ENCODE peak calls at places on chromosome 12, in ten cellular contexts. One of them, this sample, is unnamed.

GRCh38 chr12:31220633-31221565 is 105.1 kb downstream of the SINHCAF start:
- DNase-seq in heart left ventricle: no peak
- DNase-seq in psoas muscle: no peak
- DNase-seq in WTC11: no peak
- DNase-seq in epithelial cell of esophagus: peak; percentile 44
- DNase-seq in transverse colon: no peak
- DNase-seq in tibial artery: no peak
- DNase-seq in foreskin fibroblast: no peak
- DNase-seq in fibroblast of mammary gland: peak; percentile 20
- DNase-seq in epithelial cell of proximal tubule: no peak
- DNase-seq in this sample: no peak

GRCh38 chr12:112167728-112168525 is 42.6 kb downstream of the TRAFD1 start:
- DNase-seq in heart left ventricle: no peak
- DNase-seq in psoas muscle: no peak
- DNase-seq in WTC11: no peak
- DNase-seq in epithelial cell of esophagus: no peak
- DNase-seq in transverse colon: no peak
- DNase-seq in tibial artery: peak; percentile 57
- DNase-seq in foreskin fibroblast: no peak
- DNase-seq in fibroblast of mammary gland: no peak
- DNase-seq in epithelial cell of proximal tubule: no peak
- DNase-seq in this sample: no peak

GRCh38 chr12:9118161-9118560 is 2.4 kb upstream of the A2M start:
- DNase-seq in heart left ventricle: no peak
- DNase-seq in psoas muscle: no peak
- DNase-seq in WTC11: no peak
- DNase-seq in epithelial cell of esophagus: peak; percentile 19
- DNase-seq in transverse colon: no peak
- DNase-seq in tibial artery: peak; percentile 72
- DNase-seq in foreskin fibroblast: peak; percentile 5
- DNase-seq in fibroblast of mammary gland: peak; percentile 13
- DNase-seq in epithelial cell of proximal tubule: no peak
- DNase-seq in this sample: no peak

GRCh38 chr12:12546314-12546772 is 16.3 kb downstream of the DUSP16 start:
- DNase-seq in heart left ventricle: no peak
- DNase-seq in psoas muscle: no peak
- DNase-seq in WTC11: no peak
- DNase-seq in epithelial cell of esophagus: peak; percentile 32
- DNase-seq in transverse colon: no peak
- DNase-seq in tibial artery: no peak
- DNase-seq in foreskin fibroblast: peak; percentile 17
- DNase-seq in fibroblast of mammary gland: peak; percentile 17
- DNase-seq in epithelial cell of proximal tubule: peak; percentile 50
- DNase-seq in this sample: no peak

GRCh38 chr12:131893605-131894312 is 663 bp upstream of the ULK1 start:
- DNase-seq in heart left ventricle: no peak
- DNase-seq in psoas muscle: no peak
- DNase-seq in WTC11: no peak
- DNase-seq in epithelial cell of esophagus: no peak
- DNase-seq in transverse colon: no peak
- DNase-seq in tibial artery: no peak
- DNase-seq in foreskin fibroblast: peak; percentile 64
- DNase-seq in fibroblast of mammary gland: no peak
- DNase-seq in epithelial cell of proximal tubule: no peak
- DNase-seq in this sample: no peak

GRCh38 chr12:77953515-77953914 is 122.8 kb downstream of the NAV3 start:
- DNase-seq in heart left ventricle: no peak
- DNase-seq in psoas muscle: no peak
- DNase-seq in WTC11: no peak
- DNase-seq in epithelial cell of esophagus: no peak
- DNase-seq in transverse colon: no peak
- DNase-seq in tibial artery: no peak
- DNase-seq in foreskin fibroblast: no peak
- DNase-seq in fibroblast of mammary gland: no peak
- DNase-seq in epithelial cell of proximal tubule: no peak
- DNase-seq in this sample: no peak

GRCh38 chr12:48022676-48023385 is 18.6 kb upstream of the COL2A1 start:
- DNase-seq in heart left ventricle: no peak
- DNase-seq in psoas muscle: no peak
- DNase-seq in WTC11: no peak
- DNase-seq in epithelial cell of esophagus: no peak
- DNase-seq in transverse colon: no peak
- DNase-seq in tibial artery: no peak
- DNase-seq in foreskin fibroblast: no peak
- DNase-seq in fibroblast of mammary gland: no peak
- DNase-seq in epithelial cell of proximal tubule: no peak
- DNase-seq in this sample: no peak

GRCh38 chr12:130878193-130879185 is 6.6 kb downstream of the RAN start:
- DNase-seq in heart left ventricle: no peak
- DNase-seq in psoas muscle: no peak
- DNase-seq in WTC11: no peak
- DNase-seq in epithelial cell of esophagus: no peak
- DNase-seq in transverse colon: no peak
- DNase-seq in tibial artery: no peak
- DNase-seq in foreskin fibroblast: peak; percentile 36
- DNase-seq in fibroblast of mammary gland: no peak
- DNase-seq in epithelial cell of proximal tubule: no peak
- DNase-seq in this sample: no peak

GRCh38 chr12:55682087-55682796 is 25.5 kb downstream of the ITGA7 start:
- DNase-seq in heart left ventricle: no peak
- DNase-seq in psoas muscle: no peak
- DNase-seq in WTC11: no peak
- DNase-seq in epithelial cell of esophagus: no peak
- DNase-seq in transverse colon: no peak
- DNase-seq in tibial artery: no peak
- DNase-seq in foreskin fibroblast: no peak
- DNase-seq in fibroblast of mammary gland: no peak
- DNase-seq in epithelial cell of proximal tubule: no peak
- DNase-seq in this sample: no peak

GRCh38 chr12:19298837-19299605 is 140.3 kb upstream of the AEBP2 start:
- DNase-seq in heart left ventricle: no peak
- DNase-seq in psoas muscle: no peak
- DNase-seq in WTC11: no peak
- DNase-seq in epithelial cell of esophagus: peak; percentile 66
- DNase-seq in transverse colon: no peak
- DNase-seq in tibial artery: no peak
- DNase-seq in foreskin fibroblast: peak; percentile 9
- DNase-seq in fibroblast of mammary gland: peak; percentile 26
- DNase-seq in epithelial cell of proximal tubule: no peak
- DNase-seq in this sample: no peak

GRCh38 chr12:10068634-10069033 is 30.2 kb downstream of the CLEC1A start:
- DNase-seq in heart left ventricle: no peak
- DNase-seq in psoas muscle: no peak
- DNase-seq in WTC11: no peak
- DNase-seq in epithelial cell of esophagus: peak; percentile 22
- DNase-seq in transverse colon: no peak
- DNase-seq in tibial artery: no peak
- DNase-seq in foreskin fibroblast: no peak
- DNase-seq in fibroblast of mammary gland: no peak
- DNase-seq in epithelial cell of proximal tubule: no peak
- DNase-seq in this sample: no peak

GRCh38 chr12:30164937-30165336 is 381.2 kb upstream of the TMTC1 start:
- DNase-seq in heart left ventricle: no peak
- DNase-seq in psoas muscle: no peak
- DNase-seq in WTC11: no peak
- DNase-seq in epithelial cell of esophagus: no peak
- DNase-seq in transverse colon: no peak
- DNase-seq in tibial artery: no peak
- DNase-seq in foreskin fibroblast: no peak
- DNase-seq in fibroblast of mammary gland: no peak
- DNase-seq in epithelial cell of proximal tubule: no peak
- DNase-seq in this sample: no peak

GRCh38 chr12:28500373-28501024 is 310.2 kb downstream of the CCDC91 start:
- DNase-seq in heart left ventricle: no peak
- DNase-seq in psoas muscle: no peak
- DNase-seq in WTC11: no peak
- DNase-seq in epithelial cell of esophagus: no peak
- DNase-seq in transverse colon: no peak
- DNase-seq in tibial artery: no peak
- DNase-seq in foreskin fibroblast: peak; percentile 21
- DNase-seq in fibroblast of mammary gland: peak; percentile 28
- DNase-seq in epithelial cell of proximal tubule: no peak
- DNase-seq in this sample: no peak

DNA sequence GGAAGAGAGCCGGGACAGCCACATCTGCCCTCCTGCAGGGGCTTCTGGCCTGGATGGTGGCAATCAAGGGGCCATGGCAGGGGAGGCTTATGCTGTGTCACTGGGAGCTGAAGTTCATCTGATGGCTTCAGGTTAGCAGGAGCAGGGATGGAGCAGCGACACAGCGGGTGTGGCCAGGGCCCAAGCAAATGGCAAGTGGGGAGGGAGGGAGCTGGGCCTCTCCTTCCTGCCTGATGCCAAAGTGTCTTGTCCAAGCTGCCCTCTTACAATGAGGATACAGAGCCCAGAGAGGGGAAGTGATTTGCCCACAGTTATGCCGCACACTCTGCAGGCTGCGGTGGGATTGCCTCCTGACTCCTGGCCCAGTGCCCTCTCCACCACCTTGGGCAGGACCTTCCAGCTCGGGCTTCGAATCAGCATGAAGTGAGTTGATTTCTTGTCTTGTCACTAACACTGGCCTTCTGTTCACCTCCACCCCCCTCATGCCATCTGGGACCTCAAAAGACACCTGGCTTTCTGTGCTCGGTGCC is 51.3 kb downstream of the IQSEC3 start:
- DNase-seq in heart left ventricle: no peak
- DNase-seq in psoas muscle: no peak
- DNase-seq in WTC11: no peak
- DNase-seq in epithelial cell of esophagus: no peak
- DNase-seq in transverse colon: no peak
- DNase-seq in tibial artery: no peak
- DNase-seq in foreskin fibroblast: no peak
- DNase-seq in fibroblast of mammary gland: no peak
- DNase-seq in epithelial cell of proximal tubule: no peak
- DNase-seq in this sample: no peak
- TF ChIP-seq CTCF in heart left ventricle: no peak
- TF ChIP-seq CTCF in psoas muscle: no peak
- TF ChIP-seq CTCF in WTC11: no peak
- TF ChIP-seq CTCF in epithelial cell of esophagus: no peak
- TF ChIP-seq CTCF in transverse colon: no peak
- TF ChIP-seq CTCF in tibial artery: no peak
- TF ChIP-seq CTCF in foreskin fibroblast: no peak
- TF ChIP-seq CTCF in fibroblast of mammary gland: no peak
- TF ChIP-seq CTCF in epithelial cell of proximal tubule: no peak
- TF ChIP-seq CTCF in this sample: no peak

GRCh38 chr12:67019070-67019469 is 250.1 kb upstream of the CAND1 start:
- DNase-seq in heart left ventricle: no peak
- DNase-seq in psoas muscle: no peak
- DNase-seq in WTC11: no peak
- DNase-seq in epithelial cell of esophagus: no peak
- DNase-seq in transverse colon: no peak
- DNase-seq in tibial artery: no peak
- DNase-seq in foreskin fibroblast: no peak
- DNase-seq in fibroblast of mammary gland: no peak
- DNase-seq in epithelial cell of proximal tubule: no peak
- DNase-seq in this sample: no peak

GRCh38 chr12:67014642-67015041 is 254.5 kb upstream of the CAND1 start:
- DNase-seq in heart left ventricle: no peak
- DNase-seq in psoas muscle: no peak
- DNase-seq in WTC11: no peak
- DNase-seq in epithelial cell of esophagus: no peak
- DNase-seq in transverse colon: no peak
- DNase-seq in tibial artery: no peak
- DNase-seq in foreskin fibroblast: no peak
- DNase-seq in fibroblast of mammary gland: no peak
- DNase-seq in epithelial cell of proximal tubule: no peak
- DNase-seq in this sample: no peak

DNA sequence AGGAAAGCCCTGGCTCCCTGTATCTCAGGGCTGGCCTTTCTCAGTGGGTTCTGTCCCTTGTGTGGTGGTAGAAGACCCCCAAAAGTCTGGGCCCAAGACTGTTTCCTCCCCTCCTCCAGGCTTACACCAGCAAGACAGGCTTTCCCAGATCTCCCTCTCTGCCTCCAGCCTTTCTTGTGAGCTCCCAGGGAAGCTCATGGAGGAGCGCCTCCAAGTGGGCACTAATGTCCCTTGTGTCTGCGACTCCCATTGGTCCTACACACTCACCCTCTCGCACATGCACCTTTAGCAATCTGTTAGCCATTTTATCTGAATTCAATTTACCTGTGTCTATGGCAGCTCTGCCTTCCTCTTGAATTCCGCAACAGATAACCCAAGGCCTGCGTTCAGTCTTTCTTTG is 251.1 kb upstream of the CAND1 start:
- DNase-seq in heart left ventricle: no peak
- DNase-seq in psoas muscle: no peak
- DNase-seq in WTC11: peak; percentile 65
- DNase-seq in epithelial cell of esophagus: no peak
- DNase-seq in transverse colon: no peak
- DNase-seq in tibial artery: no peak
- DNase-seq in foreskin fibroblast: no peak
- DNase-seq in fibroblast of mammary gland: no peak
- DNase-seq in epithelial cell of proximal tubule: no peak
- DNase-seq in this sample: no peak
- TF ChIP-seq CTCF in heart left ventricle: no peak
- TF ChIP-seq CTCF in psoas muscle: no peak
- TF ChIP-seq CTCF in WTC11: no peak
- TF ChIP-seq CTCF in epithelial cell of esophagus: no peak
- TF ChIP-seq CTCF in transverse colon: no peak
- TF ChIP-seq CTCF in tibial artery: no peak
- TF ChIP-seq CTCF in foreskin fibroblast: no peak
- TF ChIP-seq CTCF in fibroblast of mammary gland: no peak
- TF ChIP-seq CTCF in epithelial cell of proximal tubule: peak; percentile 11
- TF ChIP-seq CTCF in this sample: no peak

GRCh38 chr12:125070117-125070516 is 4.9 kb downstream of the AACS start:
- DNase-seq in heart left ventricle: no peak
- DNase-seq in psoas muscle: no peak
- DNase-seq in WTC11: no peak
- DNase-seq in epithelial cell of esophagus: no peak
- DNase-seq in transverse colon: no peak
- DNase-seq in tibial artery: no peak
- DNase-seq in foreskin fibroblast: peak; percentile 20
- DNase-seq in fibroblast of mammary gland: no peak
- DNase-seq in epithelial cell of proximal tubule: no peak
- DNase-seq in this sample: no peak
- TF ChIP-seq CTCF in heart left ventricle: no peak
- TF ChIP-seq CTCF in psoas muscle: no peak
- TF ChIP-seq CTCF in WTC11: no peak
- TF ChIP-seq CTCF in epithelial cell of esophagus: no peak
- TF ChIP-seq CTCF in transverse colon: no peak
- TF ChIP-seq CTCF in tibial artery: no peak
- TF ChIP-seq CTCF in foreskin fibroblast: no peak
- TF ChIP-seq CTCF in fibroblast of mammary gland: no peak
- TF ChIP-seq CTCF in epithelial cell of proximal tubule: peak; percentile 4
- TF ChIP-seq CTCF in this sample: no peak

DNA sequence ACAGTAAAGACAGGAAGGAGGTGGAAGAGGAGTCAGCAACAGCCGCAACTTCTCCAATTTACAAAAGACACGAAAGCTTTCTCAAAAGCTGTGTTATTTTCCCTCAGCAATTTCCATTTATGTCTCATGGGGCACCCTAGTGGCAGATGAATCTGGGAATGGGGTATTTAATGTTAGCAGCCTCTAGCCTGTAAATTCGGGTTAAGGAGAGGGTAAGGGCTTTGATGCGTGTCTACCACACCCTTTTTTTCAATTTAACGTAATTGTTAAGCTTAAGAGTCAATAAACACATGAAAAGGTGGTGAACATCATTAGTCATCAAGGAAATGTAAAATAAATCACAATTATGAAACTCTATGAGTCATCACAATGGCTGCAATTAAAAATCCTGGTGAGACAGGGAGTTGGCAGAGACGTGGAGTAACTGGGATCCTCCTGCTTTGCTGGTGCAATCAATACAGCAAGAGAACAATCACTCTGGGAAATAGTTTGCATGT is 986.4 kb downstream of the AACS start:
- DNase-seq in heart left ventricle: no peak
- DNase-seq in psoas muscle: no peak
- DNase-seq in WTC11: no peak
- DNase-seq in epithelial cell of esophagus: peak; percentile 92
- DNase-seq in transverse colon: no peak
- DNase-seq in tibial artery: no peak
- DNase-seq in foreskin fibroblast: peak; percentile 16
- DNase-seq in fibroblast of mammary gland: peak; percentile 34
- DNase-seq in epithelial cell of proximal tubule: peak; percentile 41
- DNase-seq in this sample: no peak
- TF ChIP-seq CTCF in heart left ventricle: no peak
- TF ChIP-seq CTCF in psoas muscle: no peak
- TF ChIP-seq CTCF in WTC11: no peak
- TF ChIP-seq CTCF in epithelial cell of esophagus: peak; percentile 43
- TF ChIP-seq CTCF in transverse colon: no peak
- TF ChIP-seq CTCF in tibial artery: no peak
- TF ChIP-seq CTCF in foreskin fibroblast: no peak
- TF ChIP-seq CTCF in fibroblast of mammary gland: no peak
- TF ChIP-seq CTCF in epithelial cell of proximal tubule: peak; percentile 33
- TF ChIP-seq CTCF in this sample: no peak

This sample was measured in neural crest cell.